ENCODE peak calls at places on chromosomes 5 and 9, in nine cellular contexts. Y is epithelial cell of proximal tubule, R is transverse colon, P is stomach, J is GM12865, V is AG10803, Q is GM10248, D is fibroblast of pulmonary artery, W is uterus. N is an unnamed sample.

GRCh38 chr5:40437452-40437861 is 242.3 kb upstream of the PTGER4 start:
- DNase-seq in P (no peak), W (no peak), R (peak; percentile 29), D (peak; percentile 48), V (peak; percentile 64), Y (peak; percentile 29), Q (peak; percentile 47), J (peak; percentile 10), N (no peak)

GRCh38 chr9:98256632-98257218 is 1.3 kb upstream of the TBC1D2 start:
- DNase-seq in V (no peak), Y (no peak), Q (no peak), R (no peak), D (no peak), P (no peak), W (peak; percentile 24), J (no peak), N (no peak)

GRCh38 chr5:155947394-155948062 is 379.4 kb upstream of the SGCD start:
- DNase-seq in D (no peak), J (no peak), P (no peak), R (no peak), Y (no peak), V (peak; percentile 58), W (no peak), Q (no peak), N (no peak)

GRCh38 chr5:133458435-133458834 is 153.9 kb downstream of the FSTL4 start:
- DNase-seq in P (no peak), R (no peak), W (no peak), J (no peak), Y (no peak), Q (no peak), D (no peak), V (no peak), N (no peak)

GRCh38 chr5:95842955-95843544 is 20.5 kb upstream of the GLRX start:
- DNase-seq in J (peak; percentile 90), P (peak; percentile 84), Y (no peak), Q (peak; percentile 79), R (peak; percentile 70), V (peak; percentile 43), D (peak; percentile 72), W (no peak), N (peak; percentile 56)

GRCh38 chr5:40436535-40437237 is 243.0 kb upstream of the PTGER4 start:
- DNase-seq in J (peak; percentile 35), P (no peak), R (no peak), Y (no peak), D (no peak), Q (peak; percentile 16), V (no peak), W (no peak), N (no peak)

GRCh38 chr5:57725628-57726504 is 243.3 kb upstream of the ACTBL2 start:
- DNase-seq in W (no peak), V (peak; percentile 40), R (no peak), J (no peak), P (no peak), D (no peak), Q (no peak), Y (no peak), N (no peak)

GRCh38 chr5:31987985-31988710 is 186.0 kb downstream of the GOLPH3 start:
- DNase-seq in Y (peak; percentile 90), D (peak; percentile 90), P (no peak), W (peak; percentile 35), J (no peak), V (peak; percentile 99), R (no peak), Q (no peak), N (no peak)

GRCh38 chr5:77046416-77047073 is 16.3 kb downstream of the AGGF1 start:
- DNase-seq in W (no peak), V (no peak), D (no peak), P (no peak), R (no peak), J (no peak), Y (no peak), Q (no peak), N (no peak)

GRCh38 chr9:14323969-14324366 is 10.0 kb upstream of the NFIB start:
- DNase-seq in Q (no peak), V (no peak), Y (no peak), R (no peak), P (no peak), J (no peak), W (no peak), D (no peak), N (no peak)

GRCh38 chr9:14320272-14321245 is 6.6 kb upstream of the NFIB start:
- DNase-seq in W (peak; percentile 59), V (peak; percentile 94), Q (no peak), Y (no peak), D (peak; percentile 97), R (peak; percentile 22), J (peak; percentile 18), P (peak; percentile 43), N (peak; percentile 54)

GRCh38 chr9:14321517-14322125 is 7.7 kb upstream of the NFIB start:
- DNase-seq in J (no peak), W (no peak), V (no peak), R (no peak), D (no peak), Y (no peak), P (no peak), Q (no peak), N (no peak)

GRCh38 chr9:14323083-14323968 is 9.4 kb upstream of the NFIB start:
- DNase-seq in P (no peak), D (no peak), J (no peak), W (no peak), V (no peak), R (no peak), Y (no peak), Q (no peak), N (no peak)

DNA sequence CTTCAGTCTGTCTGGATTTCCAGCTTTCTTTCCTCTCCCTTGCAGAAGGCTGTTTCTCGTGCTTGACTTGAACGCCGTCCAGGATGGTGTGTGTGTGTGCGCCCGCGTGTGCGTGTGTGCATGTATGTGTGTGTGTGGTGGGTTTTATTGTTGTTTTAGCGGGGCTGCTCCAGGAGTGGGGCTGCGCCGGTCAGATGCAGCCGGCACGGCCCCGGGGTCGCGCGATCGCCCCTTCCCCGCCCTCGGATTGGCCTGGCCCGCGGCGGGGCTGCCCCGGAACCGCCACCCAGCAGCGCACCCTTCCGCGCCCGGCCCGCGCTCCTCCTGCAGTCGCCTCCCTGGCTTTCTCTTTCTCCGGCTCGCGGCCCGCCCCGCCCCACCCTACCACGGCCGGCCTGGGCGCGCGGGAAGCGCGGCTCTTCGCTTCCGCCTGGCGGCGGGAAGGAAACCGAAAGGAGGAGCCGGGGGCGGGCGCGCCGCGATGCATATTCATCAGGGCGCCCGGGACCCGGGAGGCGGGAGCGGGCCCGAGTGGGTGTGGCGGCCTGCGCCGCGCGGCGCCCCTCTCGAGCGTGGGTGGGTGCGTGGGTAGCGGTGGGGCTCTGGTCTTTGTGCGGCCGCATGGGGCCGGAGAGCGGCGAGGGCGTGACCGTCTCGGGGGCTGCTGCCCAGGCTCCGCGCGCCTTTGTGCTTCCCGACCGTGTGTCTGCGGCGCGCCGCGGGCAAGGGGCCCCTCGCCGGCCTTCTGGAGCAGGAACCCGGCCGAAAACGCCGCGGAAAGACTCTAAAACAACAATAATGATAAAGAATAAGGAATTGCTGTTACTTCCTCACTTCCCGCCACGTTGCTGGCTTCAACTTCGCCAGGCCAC is 8.5 kb upstream of the NFIB start:
- DNase-seq in W (peak; percentile 89), D (peak; percentile 96), Y (no peak), V (peak; percentile 68), J (peak; percentile 90), P (peak; percentile 94), Q (peak; percentile 89), R (peak; percentile 93), N (peak; percentile 95)
- TF ChIP-seq CTCF in W (peak; percentile 87), D (peak; percentile 6), Y (peak; percentile 34), V (peak; percentile 33), J (peak; percentile 0), P (peak; percentile 19), Q (no peak), R (peak; percentile 76), N (no peak)

DNA sequence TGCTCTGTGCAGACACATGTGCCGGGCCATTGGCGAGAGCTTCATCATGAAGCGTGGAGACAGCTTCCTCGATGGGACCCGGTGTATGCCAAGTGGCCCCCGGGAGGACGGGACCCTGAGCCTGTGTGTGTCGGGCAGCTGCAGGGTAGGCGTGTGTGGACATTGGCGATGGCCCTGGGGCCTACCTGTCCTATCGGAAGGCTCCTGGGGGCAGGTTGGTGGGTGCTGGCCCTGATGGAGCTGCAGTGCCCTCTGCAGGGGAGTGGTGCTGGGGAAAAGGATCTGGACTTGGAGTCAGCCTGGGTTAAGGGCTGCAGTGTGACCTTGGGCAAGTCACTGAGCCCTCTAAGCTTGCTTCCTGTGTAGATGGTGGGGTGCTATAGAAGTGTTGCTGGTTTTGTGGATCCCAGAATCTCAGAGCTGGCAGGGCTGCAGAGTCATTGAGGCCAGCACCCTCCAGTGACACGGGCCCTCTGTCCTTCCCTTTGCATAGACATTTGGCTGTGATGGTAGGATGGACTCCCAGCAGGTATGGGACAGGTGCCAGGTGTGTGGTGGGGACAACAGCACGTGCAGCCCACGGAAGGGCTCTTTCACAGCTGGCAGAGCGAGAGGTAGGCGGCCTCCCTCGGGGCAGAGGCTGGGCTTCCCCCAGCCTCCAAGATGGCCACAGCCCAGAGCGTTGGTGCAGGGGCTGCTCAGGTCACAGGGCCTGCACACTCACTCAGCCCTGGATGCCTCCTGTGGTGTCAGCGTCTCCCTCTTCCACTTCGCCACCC is 15.8 kb downstream of the ADAMTS13 start:
- DNase-seq in D (no peak), P (no peak), W (no peak), Q (peak; percentile 69), Y (no peak), V (no peak), R (no peak), J (peak; percentile 39), N (no peak)
- TF ChIP-seq CTCF in D (no peak), P (peak; percentile 31), W (no peak), Q (peak; percentile 38), Y (peak; percentile 54), V (no peak), R (no peak), J (peak; percentile 52), N (no peak)

DNA sequence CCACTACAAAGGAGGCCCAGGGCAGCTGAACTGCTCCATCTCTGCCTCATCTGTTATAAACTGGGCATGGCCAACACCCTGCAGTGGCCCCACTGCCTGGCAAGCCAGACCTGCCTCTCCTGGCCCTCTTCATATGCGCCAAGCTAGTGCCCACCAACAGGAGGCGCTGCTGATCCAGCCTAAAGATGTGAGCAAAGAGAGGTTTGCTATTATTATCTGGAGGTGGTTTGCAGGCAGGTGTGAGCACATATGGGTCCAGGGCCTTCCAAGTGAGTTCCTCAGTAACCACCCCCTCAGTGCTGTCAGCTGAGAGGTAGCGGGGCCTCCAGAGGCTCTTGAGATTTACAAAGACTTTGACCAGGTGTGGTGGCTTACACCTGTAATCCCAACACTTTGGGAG is 232.2 kb downstream of the SYK start:
- DNase-seq in J (peak; percentile 74), Y (no peak), W (no peak), V (no peak), P (no peak), R (peak; percentile 50), Q (peak; percentile 45), D (no peak), N (peak; percentile 46)
- TF ChIP-seq CTCF in J (peak; percentile 77), Y (peak; percentile 59), W (no peak), V (peak; percentile 38), P (peak; percentile 7), R (peak; percentile 39), Q (peak; percentile 72), D (peak; percentile 45), N (peak; percentile 42)

GRCh38 chr5:167448376-167448775 is 843.1 kb upstream of the WWC1 start:
- DNase-seq in J (no peak), W (no peak), Q (no peak), R (no peak), D (no peak), V (no peak), Y (no peak), P (no peak), N (no peak)
- TF ChIP-seq CTCF in J (no peak), W (no peak), Q (no peak), R (no peak), D (no peak), V (no peak), Y (no peak), P (no peak), N (no peak)